ENCODE peak calls at places on chromosomes 7 and 10, in nine cellular contexts. N is right lobe of liver, D is renal cortical epithelial cell, S is NCI-H446 treated with DMSO at 0.1 percent for 48 hours, I is adrenal gland, W is kidney tubule cell, J is aorta, Z is GM12891, B is EH. M is an unnamed sample.

GRCh38 chr7:98294798-98295382 is 13.4 kb downstream of the BRI3 start:
- DNase-seq in S (no peak), D (peak; percentile 21), N (peak; percentile 66), B (peak; percentile 60), J (no peak), W (peak; percentile 65), I (no peak), Z (peak; percentile 87), M (peak; percentile 77)

GRCh38 chr10:73953665-73954064 is 42.7 kb downstream of the PLAU start:
- DNase-seq in B (peak; percentile 65), J (no peak), W (no peak), D (peak; percentile 93), I (no peak), S (no peak), Z (no peak), N (no peak), M (no peak)

GRCh38 chr10:114879541-114880158 is 58.1 kb downstream of the FHIP2A start:
- DNase-seq in N (peak; percentile 42), S (no peak), W (peak; percentile 27), I (peak; percentile 22), D (peak; percentile 34), B (peak; percentile 38), Z (peak; percentile 29), J (peak; percentile 56), M (peak; percentile 62)

GRCh38 chr10:130472236-130472635 is 336.0 kb downstream of the GLRX3 start:
- DNase-seq in I (no peak), B (no peak), D (no peak), J (no peak), W (no peak), S (no peak), N (no peak), Z (no peak), M (no peak)

GRCh38 chr7:17010637-17011300 is 129.0 kb upstream of the AGR3 start:
- DNase-seq in Z (no peak), I (no peak), B (no peak), S (no peak), W (no peak), N (no peak), J (no peak), D (no peak), M (no peak)

GRCh38 chr10:70551971-70552422 is 50.5 kb downstream of the PRF1 start:
- DNase-seq in N (no peak), W (peak; percentile 75), B (peak; percentile 98), S (no peak), J (no peak), Z (no peak), D (peak; percentile 62), I (no peak), M (peak; percentile 44)

GRCh38 chr10:92407305-92408016 is 116.5 kb downstream of the MARCHF5 start:
- DNase-seq in I (peak; percentile 50), N (no peak), B (peak; percentile 44), S (no peak), J (peak; percentile 66), Z (no peak), D (no peak), W (no peak), M (no peak)

GRCh38 chr7:13055732-13056369 is 368.4 kb downstream of the ARL4A start:
- DNase-seq in Z (no peak), W (no peak), D (no peak), J (no peak), S (no peak), I (no peak), N (no peak), B (no peak), M (no peak)

GRCh38 chr7:129144095-129144833 is at the start of gene TSPAN33:
- DNase-seq in Z (peak; percentile 82), J (peak; percentile 83), W (peak; percentile 78), S (no peak), D (peak; percentile 37), N (peak; percentile 84), I (peak; percentile 69), B (peak; percentile 75), M (peak; percentile 86)

GRCh38 chr10:25465582-25466372 is 291.0 kb downstream of the GPR158 start:
- DNase-seq in I (no peak), Z (no peak), D (no peak), J (peak; percentile 26), W (no peak), B (no peak), S (no peak), N (no peak), M (no peak)

GRCh38 chr7:45054442-45054841 is 34.3 kb downstream of the NACAD start:
- DNase-seq in W (no peak), I (no peak), B (no peak), N (no peak), S (no peak), J (no peak), Z (no peak), D (no peak), M (no peak)

GRCh38 chr10:74332398-74332797 is 181.4 kb downstream of the ADK start:
- DNase-seq in S (no peak), I (no peak), Z (no peak), N (no peak), D (no peak), B (peak; percentile 32), W (no peak), J (no peak), M (no peak)

GRCh38 chr7:54839538-54840213 is 80.7 kb upstream of the SEC61G start:
- DNase-seq in Z (no peak), N (peak; percentile 84), I (peak; percentile 68), S (no peak), B (peak; percentile 68), W (peak; percentile 77), J (peak; percentile 85), D (peak; percentile 45), M (peak; percentile 83)

GRCh38 chr10:17026686-17027485 is 102.7 kb downstream of the CUBN start:
- DNase-seq in W (no peak), S (no peak), D (no peak), J (no peak), B (peak; percentile 32), N (no peak), I (no peak), Z (no peak), M (no peak)

GRCh38 chr10:86964061-86964846 is 4.0 kb upstream of the ADIRF start:
- DNase-seq in I (peak; percentile 28), W (no peak), D (no peak), B (no peak), J (no peak), N (no peak), Z (no peak), S (no peak), M (no peak)

GRCh38 chr10:46536781-46537180 is 19.7 kb downstream of the GPRIN2 start:
- DNase-seq in N (peak; percentile 6), Z (no peak), B (no peak), J (peak; percentile 35), S (no peak), W (no peak), I (no peak), D (no peak), M (no peak)

GRCh38 chr10:21516270-21517131 is 9.0 kb downstream of the SKIDA1 start:
- DNase-seq in S (no peak), N (peak; percentile 73), Z (no peak), B (peak; percentile 77), D (no peak), I (peak; percentile 68), J (peak; percentile 77), W (peak; percentile 72), M (peak; percentile 61)

GRCh38 chr7:43092819-43093218 is 19.6 kb upstream of the HECW1 start:
- DNase-seq in W (no peak), B (no peak), N (no peak), I (no peak), Z (no peak), S (no peak), D (no peak), J (no peak), M (no peak)

GRCh38 chr10:103676058-103676785 is 179.2 kb downstream of the SH3PXD2A start:
- DNase-seq in D (no peak), Z (no peak), I (no peak), N (no peak), J (no peak), B (peak; percentile 75), W (no peak), S (no peak), M (no peak)

GRCh38 chr7:16563281-16564022 is 36.8 kb downstream of the LRRC72 start:
- DNase-seq in N (no peak), I (no peak), Z (no peak), W (peak; percentile 19), D (no peak), J (no peak), S (no peak), B (peak; percentile 20), M (peak; percentile 13)

GRCh38 chr10:126465771-126466170 is 77.5 kb upstream of the ADAM12 start:
- DNase-seq in W (no peak), D (no peak), S (no peak), Z (no peak), B (no peak), N (no peak), I (no peak), J (no peak), M (no peak)

GRCh38 chr7:3805151-3805550 is 504.1 kb downstream of the SDK1 start:
- DNase-seq in S (no peak), N (no peak), B (no peak), D (peak; percentile 33), W (peak; percentile 1), Z (no peak), I (no peak), J (no peak), M (no peak)

GRCh38 chr7:27152816-27153486 is 568 bp upstream of the HOXA3 start:
- DNase-seq in I (no peak), N (no peak), S (no peak), J (no peak), Z (no peak), W (no peak), B (no peak), D (no peak), M (no peak)

GRCh38 chr10:74238031-74238431 is 87.0 kb downstream of the ADK start:
- DNase-seq in D (peak; percentile 61), N (no peak), B (peak; percentile 56), J (no peak), S (no peak), W (peak; percentile 52), Z (no peak), I (no peak), M (no peak)

GRCh38 chr7:111780527-111780926 is 218.2 kb upstream of the IMMP2L start:
- DNase-seq in W (no peak), S (no peak), J (no peak), Z (no peak), N (no peak), B (no peak), D (no peak), I (no peak), M (no peak)

GRCh38 chr7:84700563-84701370 is 486.1 kb downstream of the SEMA3D start:
- DNase-seq in S (no peak), B (peak; percentile 4), D (no peak), J (no peak), Z (no peak), W (no peak), N (no peak), I (no peak), M (no peak)

GRCh38 chr10:110694820-110695219 is 50.7 kb downstream of the RBM20 start:
- DNase-seq in Z (no peak), S (no peak), I (no peak), W (no peak), B (no peak), N (no peak), D (no peak), J (no peak), M (no peak)

GRCh38 chr7:42226354-42226941 is 10.6 kb downstream of the GLI3 start:
- DNase-seq in I (no peak), J (no peak), S (no peak), Z (no peak), B (peak; percentile 21), N (no peak), D (no peak), W (no peak), M (no peak)

GRCh38 chr10:102835007-102835482 is 2.2 kb downstream of the CYP17A1 start:
- DNase-seq in W (peak; percentile 72), N (peak; percentile 64), Z (peak; percentile 70), S (peak; percentile 28), B (peak; percentile 81), I (peak; percentile 81), J (peak; percentile 76), D (peak; percentile 53), M (peak; percentile 76)

GRCh38 chr7:74656421-74656910 is 1.1 kb upstream of the GTF2I start:
- DNase-seq in S (peak; percentile 2), D (no peak), W (peak; percentile 38), N (peak; percentile 68), Z (no peak), B (peak; percentile 46), I (peak; percentile 67), J (peak; percentile 65), M (peak; percentile 51)

GRCh38 chr7:89549768-89550167 is 604.5 kb upstream of the STEAP1 start:
- DNase-seq in D (no peak), W (no peak), J (no peak), S (no peak), I (no peak), Z (no peak), B (no peak), N (no peak), M (no peak)